ENCODE peak calls at places on chromosomes 1 and 21, in four cellular contexts. G is stomach, T is Calu3, E is heart right ventricle. I is an unnamed sample.

GRCh38 chr1:201639826-201640225 is 100.9 kb downstream of the NAV1 start:
- DNase-seq in E (no peak), T (no peak), G (no peak), I (no peak)

GRCh38 chr1:169326644-169327316 is 40.8 kb downstream of the NME7 start:
- DNase-seq in G (no peak), E (no peak), T (no peak), I (no peak)

GRCh38 chr1:9164537-9164910 is 35.6 kb upstream of the GPR157 start:
- DNase-seq in T (no peak), E (no peak), G (no peak), I (no peak)

GRCh38 chr1:71351438-71351837 is 270.6 kb upstream of the ZRANB2 start:
- DNase-seq in E (no peak), T (no peak), G (no peak), I (no peak)

GRCh38 chr1:222384536-222384935 is 163.4 kb downstream of the HHIPL2 start:
- DNase-seq in G (no peak), T (no peak), E (no peak), I (no peak)

GRCh38 chr1:240306673-240307072 is 215.0 kb downstream of the FMN2 start:
- DNase-seq in E (no peak), T (no peak), G (no peak), I (no peak)

GRCh38 chr1:200374569-200375312 is 35.1 kb downstream of the ZNF281 start:
- DNase-seq in T (no peak), G (no peak), E (no peak), I (no peak)

GRCh38 chr1:36522461-36523229 is 39.9 kb upstream of the CSF3R start:
- DNase-seq in G (peak; percentile 14), T (no peak), E (no peak), I (no peak)

GRCh38 chr1:162389021-162389818 is 7.7 kb downstream of the C1orf226 start:
- DNase-seq in E (no peak), G (no peak), T (no peak), I (no peak)

GRCh38 chr1:151837841-151838490 is 1.7 kb downstream of the C2CD4D start:
- DNase-seq in E (peak; percentile 28), G (no peak), T (no peak), I (peak; percentile 31)

GRCh38 chr1:228810855-228811654 is 75.8 kb downstream of the RHOU start:
- DNase-seq in T (no peak), G (no peak), E (no peak), I (no peak)

GRCh38 chr1:10943991-10944730 is 68.3 kb upstream of the TARDBP start:
- DNase-seq in E (no peak), T (no peak), G (peak; percentile 63), I (peak; percentile 69)

GRCh38 chr1:11804666-11805453 is 904 bp downstream of the MTHFR start:
- DNase-seq in E (no peak), T (no peak), G (peak; percentile 66), I (peak; percentile 78)

GRCh38 chr1:13617108-13617507 is 33.5 kb downstream of the PDPN start:
- DNase-seq in E (no peak), T (no peak), G (no peak), I (no peak)

GRCh38 chr1:46152021-46152420 is 19.6 kb upstream of the PIK3R3 start:
- DNase-seq in G (no peak), E (no peak), T (no peak), I (no peak)

GRCh38 chr21:44351535-44352252 is 1.7 kb upstream of the TRPM2 start:
- DNase-seq in T (no peak), E (no peak), G (no peak), I (no peak)

GRCh38 chr1:185720633-185721272 is 13.4 kb upstream of the HMCN1 start:
- DNase-seq in T (peak; percentile 18), E (no peak), G (no peak), I (no peak)

GRCh38 chr1:53332833-53333232 is 5.0 kb upstream of the LRP8 start:
- DNase-seq in E (no peak), T (no peak), G (peak; percentile 14), I (peak; percentile 9)

GRCh38 chr1:77126309-77126708 is 92.9 kb downstream of the PIGK start:
- DNase-seq in E (no peak), T (peak; percentile 39), G (no peak), I (peak; percentile 63)

GRCh38 chr1:223844962-223845809 is 561 bp downstream of the TP53BP2 start:
- DNase-seq in G (peak; percentile 50), E (no peak), T (peak; percentile 60), I (peak; percentile 46)

GRCh38 chr21:44427241-44428120 is 27.8 kb upstream of the LRRC3 start:
- DNase-seq in G (no peak), E (no peak), T (no peak), I (no peak)

GRCh38 chr1:169027607-169028320 is 78.7 kb upstream of the ATP1B1 start:
- DNase-seq in T (no peak), G (no peak), E (no peak), I (peak; percentile 57)

GRCh38 chr1:65946960-65947359 is 154.3 kb downstream of the PDE4B start:
- DNase-seq in T (no peak), G (no peak), E (no peak), I (no peak)

GRCh38 chr1:101745549-101745948 is 251.2 kb downstream of the OLFM3 start:
- DNase-seq in T (no peak), G (no peak), E (no peak), I (no peak)

GRCh38 chr1:119982006-119982405 is 85.7 kb upstream of the ADAM30 start:
- DNase-seq in T (no peak), G (no peak), E (no peak), I (peak; percentile 68)

GRCh38 chr1:99943238-99943794 is 26.5 kb upstream of the SLC35A3 start:
- DNase-seq in G (no peak), T (no peak), E (no peak), I (no peak)

GRCh38 chr1:115145221-115145620 is 55.9 kb upstream of the TSPAN2 start:
- DNase-seq in T (no peak), E (no peak), G (no peak), I (no peak)

GRCh38 chr1:230208619-230209261 is 141.7 kb downstream of the GALNT2 start:
- DNase-seq in T (no peak), E (no peak), G (no peak), I (peak; percentile 48)

GRCh38 chr1:172390243-172390619 is 30.3 kb upstream of the C1orf105 start:
- DNase-seq in G (no peak), E (no peak), T (no peak), I (no peak)

GRCh38 chr1:172141351-172142000 is 279.0 kb upstream of the C1orf105 start:
- DNase-seq in E (no peak), T (no peak), G (no peak), I (no peak)

GRCh38 chr1:207026177-207026576 is 6.4 kb downstream of the C1orf116 start:
- DNase-seq in E (no peak), G (no peak), T (no peak), I (no peak)

GRCh38 chr1:52582116-52582696 is 20.0 kb upstream of the GPX7 start:
- DNase-seq in E (no peak), T (no peak), G (no peak), I (no peak)

GRCh38 chr1:64934115-64934880 is 32.1 kb downstream of the JAK1 start:
- DNase-seq in E (no peak), G (no peak), T (no peak), I (no peak)

GRCh38 chr21:45461369-45461750 is 56.4 kb downstream of the COL18A1 start:
- DNase-seq in T (no peak), G (no peak), E (no peak), I (no peak)

GRCh38 chr1:197619008-197619640 is 156.2 kb downstream of the DENND1B start:
- DNase-seq in T (no peak), G (no peak), E (no peak), I (no peak)

GRCh38 chr1:197615693-197616011 is 159.6 kb downstream of the DENND1B start:
- DNase-seq in G (no peak), E (no peak), T (no peak), I (no peak)

GRCh38 chr1:197618065-197618464 is 157.2 kb downstream of the DENND1B start:
- DNase-seq in E (no peak), T (no peak), G (no peak), I (no peak)

GRCh38 chr1:197620660-197621273 is 154.5 kb downstream of the DENND1B start:
- DNase-seq in E (no peak), G (no peak), T (no peak), I (no peak)

GRCh38 chr1:197614916-197615692 is 160.2 kb downstream of the DENND1B start:
- DNase-seq in T (peak; percentile 48), G (peak; percentile 25), E (no peak), I (peak; percentile 38)
- TF ChIP-seq CTCF in T (peak; percentile 46), G (peak; percentile 40), E (peak; percentile 66), I (peak; percentile 25)

GRCh38 chr21:37627561-37627960 is 261.0 kb downstream of the DYRK1A start:
- DNase-seq in E (no peak), T (no peak), G (no peak), I (no peak)

GRCh38 chr21:37626320-37626719 is 259.7 kb downstream of the DYRK1A start:
- DNase-seq in T (no peak), G (no peak), E (no peak), I (no peak)

GRCh38 chr21:37628362-37628761 is 261.8 kb downstream of the DYRK1A start:
- DNase-seq in G (no peak), E (no peak), T (no peak), I (no peak)

GRCh38 chr21:37623689-37624088 is 257.1 kb downstream of the DYRK1A start:
- DNase-seq in E (no peak), T (no peak), G (no peak), I (no peak)

GRCh38 chr21:37627074-37627473 is 260.5 kb downstream of the DYRK1A start:
- DNase-seq in G (peak; percentile 28), T (peak; percentile 8), E (no peak), I (no peak)
- TF ChIP-seq CTCF in G (no peak), T (no peak), E (no peak), I (no peak)

DNA sequence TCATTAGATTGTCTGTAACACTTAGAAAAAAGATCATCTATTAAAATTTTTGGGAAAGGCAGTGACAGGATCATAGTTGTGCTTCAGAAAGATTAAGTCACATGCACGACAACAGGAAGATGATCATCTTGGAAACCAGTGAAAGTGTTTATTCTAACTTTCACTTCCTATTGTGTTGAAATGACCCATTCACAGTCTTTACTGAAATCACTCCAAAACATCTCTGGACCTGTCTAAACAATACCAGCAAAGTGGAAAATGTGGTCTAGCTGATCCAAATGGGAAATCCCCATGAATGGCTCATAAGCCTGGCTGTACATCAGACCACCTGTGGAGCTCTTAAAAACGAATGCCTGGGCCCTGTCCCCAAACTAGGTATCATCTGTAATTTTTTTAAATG is 111.1 kb upstream of the ETV3 start:
- DNase-seq in T (no peak), G (no peak), E (no peak), I (no peak)
- TF ChIP-seq CTCF in T (no peak), G (no peak), E (no peak), I (no peak)

GRCh38 chr1:27522860-27523665 is 33.1 kb upstream of the WASF2 start:
- DNase-seq in T (no peak), E (peak; percentile 69), G (no peak), I (peak; percentile 53)
- TF ChIP-seq CTCF in T (no peak), E (peak; percentile 51), G (no peak), I (no peak)

I was measured in testis.